ENCODE peak calls at places on chromosomes 1 and 21, in nine cellular contexts. D, Y, W, C, A, B, H, I and Q are unnamed samples.

GRCh38 chr1:156852414-156852874 is 6.5 kb downstream of the INSRR start:
- DNase-seq in D (no peak), Y (no peak), W (no peak), C (no peak), A (no peak), B (no peak), H (peak; percentile 75), I (peak; percentile 37), Q (no peak)

GRCh38 chr1:26761217-26761616 is 26.5 kb upstream of the PIGV start:
- DNase-seq in D (no peak), Y (no peak), W (no peak), C (no peak), A (no peak), B (no peak), H (peak; percentile 53), I (no peak), Q (no peak)

GRCh38 chr21:45516671-45517151 is 25.5 kb downstream of the SLC19A1 start:
- DNase-seq in D (no peak), Y (no peak), W (no peak), C (peak; percentile 38), A (no peak), B (no peak), H (no peak), I (no peak), Q (no peak)

GRCh38 chr21:20971296-20971921 is 26.8 kb upstream of the NCAM2 start:
- DNase-seq in D (peak; percentile 73), Y (peak; percentile 52), W (peak; percentile 38), C (no peak), A (peak; percentile 3), B (peak; percentile 18), H (peak; percentile 93), I (peak; percentile 23), Q (no peak)

GRCh38 chr1:234585333-234586055 is 24.5 kb downstream of the IRF2BP2 start:
- DNase-seq in D (no peak), Y (peak; percentile 28), W (no peak), C (no peak), A (no peak), B (no peak), H (no peak), I (no peak), Q (no peak)

GRCh38 chr1:25671929-25672328 is 55.3 kb downstream of the MAN1C1 start:
- DNase-seq in D (no peak), Y (no peak), W (no peak), C (no peak), A (no peak), B (no peak), H (no peak), I (no peak), Q (no peak)

GRCh38 chr1:20198296-20198695 is 12.0 kb upstream of the PLA2G2C start:
- DNase-seq in D (no peak), Y (no peak), W (no peak), C (no peak), A (no peak), B (no peak), H (no peak), I (no peak), Q (no peak)

GRCh38 chr1:172383541-172383940 is 36.9 kb upstream of the C1orf105 start:
- DNase-seq in D (peak; percentile 17), Y (no peak), W (no peak), C (no peak), A (peak; percentile 49), B (no peak), H (no peak), I (no peak), Q (no peak)

GRCh38 chr1:115069186-115069585 is 20.1 kb downstream of the TSPAN2 start:
- DNase-seq in D (no peak), Y (peak; percentile 68), W (peak; percentile 84), C (no peak), A (no peak), B (no peak), H (no peak), I (no peak), Q (no peak)

GRCh38 chr1:193070395-193070753 is 11.0 kb downstream of the RO60 start:
- DNase-seq in D (no peak), Y (no peak), W (no peak), C (no peak), A (no peak), B (no peak), H (no peak), I (no peak), Q (no peak)

GRCh38 chr1:198764748-198765147 is 125.9 kb downstream of the PTPRC start:
- DNase-seq in D (no peak), Y (peak; percentile 17), W (no peak), C (no peak), A (no peak), B (no peak), H (no peak), I (no peak), Q (no peak)

GRCh38 chr1:9042272-9042671 is 16.0 kb upstream of the SLC2A7 start:
- DNase-seq in D (no peak), Y (no peak), W (no peak), C (peak; percentile 8), A (no peak), B (no peak), H (no peak), I (no peak), Q (no peak)

GRCh38 chr1:9080704-9081291 is 11.4 kb upstream of the SLC2A5 start:
- DNase-seq in D (no peak), Y (peak; percentile 83), W (peak; percentile 76), C (no peak), A (no peak), B (no peak), H (no peak), I (no peak), Q (no peak)

GRCh38 chr1:231964955-231965354 is 338.4 kb downstream of the DISC1 start:
- DNase-seq in D (no peak), Y (no peak), W (no peak), C (no peak), A (no peak), B (no peak), H (no peak), I (no peak), Q (no peak)

GRCh38 chr21:46124926-46125845 is 27.3 kb downstream of the COL6A2 start:
- DNase-seq in D (no peak), Y (no peak), W (no peak), C (peak; percentile 61), A (no peak), B (no peak), H (peak; percentile 5), I (no peak), Q (no peak)

GRCh38 chr21:43277481-43278351 is 108.9 kb downstream of the CRYAA start:
- DNase-seq in D (peak; percentile 80), Y (peak; percentile 22), W (peak; percentile 8), C (peak; percentile 43), A (no peak), B (no peak), H (peak; percentile 48), I (no peak), Q (no peak)

GRCh38 chr21:43279578-43279894 is 110.7 kb downstream of the CRYAA start:
- DNase-seq in D (no peak), Y (no peak), W (no peak), C (peak; percentile 56), A (no peak), B (no peak), H (no peak), I (no peak), Q (no peak)

GRCh38 chr21:43276811-43277210 is 108.0 kb downstream of the CRYAA start:
- DNase-seq in D (no peak), Y (no peak), W (no peak), C (peak; percentile 63), A (no peak), B (no peak), H (no peak), I (no peak), Q (no peak)

GRCh38 chr21:43278766-43279577 is 110.2 kb downstream of the CRYAA start:
- DNase-seq in D (no peak), Y (no peak), W (no peak), C (peak; percentile 52), A (no peak), B (no peak), H (no peak), I (no peak), Q (no peak)

GRCh38 chr21:43278359-43278758 is 109.6 kb downstream of the CRYAA start:
- DNase-seq in D (no peak), Y (peak; percentile 36), W (no peak), C (peak; percentile 49), A (no peak), B (no peak), H (no peak), I (no peak), Q (no peak)
- H3K4me3 ChIP-seq in D (no peak overlapping the region), Y (no peak overlapping the region), W (no peak overlapping the region), C (no peak overlapping the region), A (no peak overlapping the region), B (no peak overlapping the region), H (peak overlapping the region; percentile 25), I (no peak overlapping the region), Q (no peak overlapping the region)

DNA sequence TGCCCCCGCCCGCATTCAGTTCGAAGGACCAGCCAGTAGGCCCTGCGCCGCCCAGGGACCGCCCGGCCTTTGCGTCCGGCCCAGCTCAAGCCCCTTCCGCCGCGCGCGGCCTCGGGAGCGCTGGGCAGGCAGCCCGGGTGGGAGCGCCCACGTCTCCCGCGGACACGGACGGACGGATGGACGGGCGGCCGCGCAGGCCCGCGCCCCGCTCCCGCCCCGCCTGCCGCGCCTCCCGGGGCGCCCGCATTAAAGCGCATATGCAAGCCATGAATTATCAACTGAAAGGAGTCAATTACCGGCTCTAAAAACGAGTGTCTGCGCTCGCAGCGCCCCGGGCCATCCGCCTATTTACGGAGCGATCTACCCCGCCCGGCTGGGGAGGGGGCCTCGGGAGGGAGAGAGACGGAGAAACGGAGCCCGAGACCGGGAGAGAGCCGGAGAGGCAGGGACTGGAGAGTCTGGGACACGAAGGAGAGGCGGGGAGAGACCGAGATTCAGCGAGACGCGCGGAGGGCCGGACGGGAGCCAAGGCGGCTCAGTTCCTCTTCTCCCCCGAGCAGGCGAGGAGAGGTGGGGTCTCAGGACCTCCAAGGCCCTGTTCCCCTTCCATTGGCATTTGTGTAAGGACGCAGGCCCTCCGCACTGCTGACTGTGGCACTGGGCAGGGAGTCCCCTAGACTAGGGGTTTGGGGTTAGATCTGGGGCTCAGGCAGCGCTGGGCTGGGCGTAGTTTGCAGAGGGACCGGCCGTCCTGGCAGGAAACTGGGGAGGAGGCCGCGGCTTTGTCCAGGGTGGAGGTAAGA is 41.3 kb upstream of the DMBX1 start:
- DNase-seq in D (peak; percentile 34), Y (no peak), W (no peak), C (no peak), A (no peak), B (no peak), H (no peak), I (no peak), Q (no peak)
- H3K4me3 ChIP-seq in D (peak overlapping the region; percentile 28), Y (no peak overlapping the region), W (no peak overlapping the region), C (no peak overlapping the region), A (no peak overlapping the region), B (peak overlapping the region; percentile 39), H (peak overlapping the region; percentile 50), I (no peak overlapping the region), Q (no peak overlapping the region)

DNA sequence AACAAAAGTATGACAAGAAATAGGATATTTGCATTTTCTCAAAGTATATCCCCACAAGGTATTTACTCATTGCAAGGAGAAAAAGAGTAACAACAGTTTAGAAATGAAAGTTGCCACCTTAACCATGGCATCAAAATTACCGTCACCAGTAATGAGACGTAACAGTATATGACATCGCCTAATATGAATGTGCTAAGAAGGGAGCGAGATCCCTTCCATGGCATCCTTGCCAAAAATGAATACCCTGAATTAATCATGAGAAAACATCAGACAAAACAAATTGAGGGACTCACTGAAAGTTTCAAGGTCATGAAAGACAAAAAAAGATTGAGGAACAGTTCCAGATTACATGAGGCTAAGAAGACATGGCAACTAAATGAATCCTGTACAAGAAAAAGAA is 78.9 kb upstream of the MROH9 start:
- DNase-seq in D (no peak), Y (no peak), W (no peak), C (no peak), A (no peak), B (no peak), H (no peak), I (no peak), Q (no peak)
- H3K4me3 ChIP-seq in D (no peak overlapping the region), Y (no peak overlapping the region), W (no peak overlapping the region), C (no peak overlapping the region), A (no peak overlapping the region), B (no peak overlapping the region), H (no peak overlapping the region), I (no peak overlapping the region), Q (no peak overlapping the region)

GRCh38 chr21:29625990-29626389 is 313.8 kb downstream of the GRIK1 start:
- DNase-seq in D (no peak), Y (no peak), W (no peak), C (no peak), A (no peak), B (no peak), H (no peak), I (no peak), Q (no peak)
- H3K4me3 ChIP-seq in D (no peak overlapping the region), Y (no peak overlapping the region), W (no peak overlapping the region), C (no peak overlapping the region), A (no peak overlapping the region), B (no peak overlapping the region), H (no peak overlapping the region), I (no peak overlapping the region), Q (no peak overlapping the region)